ENCODE peak calls at places on chromosomes 16 and 17, in eight cellular contexts. K is neural crest cell; F is NCI-H524; C is memory B cell; X is activated naive CD4-positive, alpha-beta T cell; W is Calu3; B is NCI-H510A; L is progenitor cell of endocrine pancreas. G is an unnamed sample.

GRCh38 chr17:15185625-15185991 is 79.5 kb downstream of the PMP22 start:
- DNase-seq in X (no peak), K (no peak), L (no peak), F (peak; percentile 24), B (no peak), W (no peak), C (no peak), G (no peak)

GRCh38 chr16:84800118-84800517 is 19.7 kb upstream of the CRISPLD2 start:
- DNase-seq in B (no peak), F (peak; percentile 48), C (no peak), L (no peak), W (no peak), K (no peak), X (no peak), G (no peak)

GRCh38 chr17:51056813-51057510 is 63.7 kb downstream of the SPAG9 start:
- DNase-seq in W (peak; percentile 60), K (peak; percentile 32), F (peak; percentile 64), B (no peak), C (no peak), L (no peak), X (no peak), G (no peak)

GRCh38 chr16:19861811-19862327 is 22.8 kb downstream of the GPRC5B start:
- DNase-seq in B (no peak), L (no peak), K (peak; percentile 52), C (no peak), F (no peak), X (no peak), W (no peak), G (no peak)

GRCh38 chr17:65552214-65552613 is 9.2 kb downstream of the AXIN2 start:
- DNase-seq in K (no peak), W (no peak), L (no peak), C (no peak), X (no peak), F (no peak), B (no peak), G (no peak)

GRCh38 chr17:81973432-81973831 is 4.0 kb upstream of the ASPSCR1 start:
- DNase-seq in X (no peak), B (no peak), F (no peak), C (no peak), L (no peak), W (no peak), K (no peak), G (no peak)

GRCh38 chr17:29927546-29927945 is 2.5 kb downstream of the SSH2 start:
- DNase-seq in L (no peak), X (no peak), B (no peak), F (no peak), W (no peak), K (no peak), C (no peak), G (peak; percentile 30)

GRCh38 chr16:67028167-67028554 is 788 bp upstream of the CBFB start:
- DNase-seq in B (no peak), C (no peak), K (no peak), X (no peak), F (no peak), L (no peak), W (no peak), G (no peak)

GRCh38 chr16:88061346-88062110 is 110.3 kb downstream of the BANP start:
- DNase-seq in C (no peak), W (no peak), L (no peak), F (no peak), B (no peak), K (no peak), X (no peak), G (no peak)

GRCh38 chr17:57675988-57676387 is 69.1 kb downstream of the CCDC182 start:
- DNase-seq in L (no peak), C (peak; percentile 8), X (no peak), K (no peak), W (no peak), B (no peak), F (no peak), G (no peak)

GRCh38 chr17:31309525-31309924 is 4.3 kb downstream of the EVI2B start:
- DNase-seq in X (no peak), L (no peak), F (no peak), C (no peak), K (no peak), W (no peak), B (no peak), G (no peak)

GRCh38 chr17:7328840-7329359 is at the start of gene NEURL4:
- DNase-seq in K (peak; percentile 37), W (no peak), X (no peak), L (peak; percentile 37), C (no peak), B (no peak), F (no peak), G (no peak)

GRCh38 chr16:30052671-30053372 is 12.7 kb upstream of the ALDOA start:
- DNase-seq in L (peak; percentile 82), B (peak; percentile 97), C (peak; percentile 83), K (peak; percentile 96), F (peak; percentile 93), X (peak; percentile 80), W (peak; percentile 98), G (peak; percentile 69)

GRCh38 chr16:8622315-8622656 is 788 bp downstream of the METTL22 start:
- DNase-seq in F (no peak), L (no peak), B (no peak), C (no peak), K (no peak), X (no peak), W (no peak), G (no peak)

GRCh38 chr17:76811834-76812233 is 56.4 kb upstream of the MGAT5B start:
- DNase-seq in B (no peak), W (no peak), C (no peak), F (no peak), K (no peak), L (no peak), X (no peak), G (no peak)

GRCh38 chr17:78313735-78314648 is 45.9 kb downstream of the SOCS3 start:
- DNase-seq in F (peak; percentile 88), C (peak; percentile 54), X (no peak), L (peak; percentile 60), W (peak; percentile 98), K (peak; percentile 30), B (peak; percentile 93), G (no peak)

GRCh38 chr16:49491736-49492089 is 118.1 kb downstream of the C16orf78 start:
- DNase-seq in B (no peak), F (peak; percentile 92), L (no peak), X (no peak), K (peak; percentile 8), C (no peak), W (no peak), G (no peak)

GRCh38 chr17:49193513-49194296 is 16.7 kb downstream of the GNGT2 start:
- DNase-seq in K (peak; percentile 21), X (no peak), F (peak; percentile 82), B (peak; percentile 20), L (no peak), C (peak; percentile 52), W (peak; percentile 23), G (no peak)

GRCh38 chr17:28928061-28928460 is 23.3 kb downstream of the PHF12 start:
- DNase-seq in C (no peak), X (no peak), B (no peak), L (no peak), W (peak; percentile 41), F (no peak), K (no peak), G (no peak)

GRCh38 chr17:27247071-27247957 is 46.6 kb upstream of the WSB1 start:
- DNase-seq in K (no peak), X (no peak), W (peak; percentile 70), B (peak; percentile 60), C (no peak), F (no peak), L (no peak), G (peak; percentile 95)

GRCh38 chr17:4544656-4545216 is 10.4 kb downstream of the MYBBP1A start:
- DNase-seq in B (no peak), W (no peak), X (no peak), C (no peak), F (no peak), K (no peak), L (no peak), G (no peak)

GRCh38 chr16:6096931-6097665 is 999.5 kb upstream of the EEF2KMT start:
- DNase-seq in W (no peak), K (no peak), C (no peak), X (no peak), L (no peak), B (no peak), F (no peak), G (no peak)

GRCh38 chr16:19330801-19331484 is 45.4 kb downstream of the CLEC19A start:
- DNase-seq in X (no peak), F (no peak), B (no peak), K (no peak), C (no peak), W (no peak), L (no peak), G (peak; percentile 43)

GRCh38 chr17:32828822-32829221 is 48.1 kb downstream of the MYO1D start:
- DNase-seq in K (no peak), W (no peak), B (no peak), F (no peak), X (no peak), C (no peak), L (no peak), G (no peak)

GRCh38 chr17:74325743-74326379 is at the start of gene KIF19:
- DNase-seq in W (no peak), K (peak; percentile 44), C (no peak), X (no peak), L (peak; percentile 26), F (peak; percentile 81), B (peak; percentile 74), G (no peak)

GRCh38 chr17:67053438-67054000 is 9.2 kb downstream of the CACNG1 start:
- DNase-seq in K (no peak), X (no peak), W (no peak), L (no peak), B (no peak), C (no peak), F (peak; percentile 20), G (no peak)

GRCh38 chr17:77460514-77461046 is 319.8 kb downstream of the SEC14L1 start:
- DNase-seq in B (no peak), L (no peak), F (no peak), C (no peak), X (no peak), K (no peak), W (no peak), G (no peak)

GRCh38 chr16:81937305-81938038 is 73.8 kb downstream of the SDR42E1 start:
- DNase-seq in C (no peak), B (peak; percentile 51), X (no peak), K (no peak), W (no peak), F (no peak), L (no peak), G (no peak)

GRCh38 chr16:60929-61878 is 7.6 kb downstream of the SNRNP25 start:
- DNase-seq in X (no peak), B (no peak), C (no peak), F (no peak), W (no peak), L (no peak), K (no peak), G (no peak)

GRCh38 chr16:25838724-25839186 is 147.0 kb downstream of the HS3ST4 start:
- DNase-seq in B (peak; percentile 29), C (peak; percentile 15), L (peak; percentile 24), K (peak; percentile 31), F (peak; percentile 64), X (no peak), W (peak; percentile 12), G (peak; percentile 88)

GRCh38 chr17:75774471-75774987 is 9.5 kb upstream of the GALK1 start:
- DNase-seq in L (no peak), X (no peak), K (no peak), C (no peak), B (no peak), W (no peak), F (no peak), G (no peak)

GRCh38 chr16:80263181-80263823 is 277.5 kb upstream of the DYNLRB2 start:
- DNase-seq in F (no peak), B (no peak), W (no peak), C (no peak), X (no peak), L (no peak), K (no peak), G (no peak)